ENCODE peak calls at places on chromosome 7, in four cellular contexts. U is mesothelial cell of epicardium; T is NCI-H2081; O is stimulated activated CD8-positive, alpha-beta memory T cell treated with anti-CD3 and anti-CD28 coated beads, Interleukin-4, amount 100 ng/mL, for 48 hours. H is an unnamed sample.

GRCh38 chr7:1523208-1523607 is 7.3 kb upstream of the MAFK start:
- DNase-seq in U (no peak), T (no peak), O (no peak), H (no peak)

GRCh38 chr7:100444311-100445278 is 8.3 kb upstream of the PPP1R35 start:
- DNase-seq in U (no peak), T (no peak), O (no peak), H (no peak)

GRCh38 chr7:158284617-158285382 is 302.8 kb downstream of the PTPRN2 start:
- DNase-seq in U (peak), T (no peak), O (no peak), H (no peak)

GRCh38 chr7:44650242-44650641 is 43.8 kb downstream of the OGDH start:
- DNase-seq in U (no peak), T (no peak), O (no peak), H (no peak)

GRCh38 chr7:76372984-76373833 is 14.4 kb upstream of the YWHAG start:
- DNase-seq in U (no peak), T (no peak), O (no peak), H (no peak)

GRCh38 chr7:78296689-78297371 is 498.3 kb downstream of the PHTF2 start:
- DNase-seq in U (no peak), T (peak), O (no peak), H (no peak)

GRCh38 chr7:128708235-128708634 is 30.9 kb upstream of the CALU start:
- DNase-seq in U (no peak), T (no peak), O (no peak), H (no peak)

GRCh38 chr7:107551936-107552335 is 11.8 kb downstream of the COG5 start:
- DNase-seq in U (no peak), T (no peak), O (no peak), H (no peak)

GRCh38 chr7:480531-481218 is 39.0 kb downstream of the PDGFA start:
- DNase-seq in U (peak), T (no peak), O (no peak), H (no peak)

GRCh38 chr7:91582799-91583230 is 297.7 kb downstream of the MTERF1 start:
- DNase-seq in U (no peak), T (no peak), O (no peak), H (no peak)

GRCh38 chr7:20113423-20114027 is 103.7 kb downstream of the MACC1 start:
- DNase-seq in U (no peak), T (no peak), O (no peak), H (no peak)

GRCh38 chr7:102244601-102245000 is 42.1 kb upstream of the SH2B2 start:
- DNase-seq in U (no peak), T (no peak), O (no peak), H (no peak)

GRCh38 chr7:151384776-151385625 is 24.8 kb downstream of the WDR86 start:
- DNase-seq in U (no peak), T (no peak), O (no peak), H (no peak)

GRCh38 chr7:135411098-135411497 is 98.8 kb downstream of the CNOT4 start:
- DNase-seq in U (no peak), T (no peak), O (no peak), H (no peak)

GRCh38 chr7:115724400-115725056 is 306.0 kb downstream of the TFEC start:
- DNase-seq in U (peak), T (peak), O (no peak), H (no peak)

GRCh38 chr7:17233643-17234397 is 64.6 kb upstream of the AHR start:
- DNase-seq in U (no peak), T (no peak), O (peak), H (no peak)

GRCh38 chr7:151993977-151994676 is 31.3 kb upstream of the GALNT11 start:
- DNase-seq in U (no peak), T (no peak), O (peak), H (no peak)

GRCh38 chr7:70063796-70064423 is 465.6 kb downstream of the AUTS2 start:
- DNase-seq in U (no peak), T (no peak), O (no peak), H (no peak)

GRCh38 chr7:6271694-6272371 is 591 bp downstream of the CYTH3 start:
- DNase-seq in U (peak), T (peak), O (peak), H (no peak)

GRCh38 chr7:17786314-17786852 is 153.9 kb downstream of the SNX13 start:
- DNase-seq in U (no peak), T (no peak), O (no peak), H (no peak)

GRCh38 chr7:44382459-44383300 is 57.3 kb upstream of the CAMK2B start:
- DNase-seq in U (peak), T (no peak), O (no peak), H (no peak)

GRCh38 chr7:4754433-4755010 is 20.9 kb upstream of the AP5Z1 start:
- DNase-seq in U (no peak), T (no peak), O (no peak), H (no peak)

GRCh38 chr7:80722596-80723141 is 84.2 kb downstream of the CD36 start:
- DNase-seq in U (no peak), T (no peak), O (no peak), H (no peak)

GRCh38 chr7:105808703-105809590 is 67.5 kb downstream of the ATXN7L1 start:
- DNase-seq in U (no peak), T (no peak), O (peak), H (peak)

GRCh38 chr7:153537271-153537670 is 514.9 kb upstream of the DPP6 start:
- DNase-seq in U (no peak), T (no peak), O (no peak), H (no peak)

GRCh38 chr7:67588631-67589030 is 592.0 kb downstream of the TYW1 start:
- DNase-seq in U (no peak), T (no peak), O (no peak), H (no peak)

GRCh38 chr7:32204361-32205018 is 134.3 kb upstream of the PDE1C start:
- DNase-seq in U (peak), T (peak), O (no peak), H (no peak)

GRCh38 chr7:18768256-18768655 is 272.7 kb downstream of the HDAC9 start:
- DNase-seq in U (no peak), T (no peak), O (no peak), H (no peak)

GRCh38 chr7:157302314-157302711 is 34.5 kb upstream of the DNAJB6 start:
- DNase-seq in U (no peak), T (peak), O (peak), H (peak)

GRCh38 chr7:119937745-119938144 is 335.2 kb upstream of the KCND2 start:
- DNase-seq in U (no peak), T (no peak), O (no peak), H (no peak)